ENCODE peak calls at places on chromosomes 3 and 15, in seven cellular contexts. One of them, this sample, is unnamed. For H3K4me1, the result is how much of the 10 kb centered on the place peaks cover.

GRCh38 chr3:3232251-3232650 is 52.8 kb upstream of the CRBN start:
- DNase-seq in neuronal stem cell: no peak
- DNase-seq in GM23248: no peak
- DNase-seq in IMR-90: no peak
- DNase-seq in mesenchymal stem cell: no peak
- DNase-seq in MM.1S: no peak
- DNase-seq in H1: no peak
- DNase-seq in this sample: no peak

GRCh38 chr15:83843511-83843910 is 189.6 kb downstream of the ADAMTSL3 start:
- DNase-seq in neuronal stem cell: no peak
- DNase-seq in GM23248: peak
- DNase-seq in IMR-90: peak
- DNase-seq in mesenchymal stem cell: no peak
- DNase-seq in MM.1S: no peak
- DNase-seq in H1: no peak
- DNase-seq in this sample: peak

GRCh38 chr3:66144792-66145733 is 75.7 kb upstream of the SLC25A26 start:
- DNase-seq in neuronal stem cell: no peak
- DNase-seq in GM23248: peak
- DNase-seq in IMR-90: peak
- DNase-seq in mesenchymal stem cell: peak
- DNase-seq in MM.1S: no peak
- DNase-seq in H1: no peak
- DNase-seq in this sample: peak

GRCh38 chr15:44137750-44138149 is 57.3 kb downstream of the FRMD5 start:
- DNase-seq in neuronal stem cell: no peak
- DNase-seq in GM23248: peak
- DNase-seq in IMR-90: peak
- DNase-seq in mesenchymal stem cell: no peak
- DNase-seq in MM.1S: no peak
- DNase-seq in H1: no peak
- DNase-seq in this sample: peak

GRCh38 chr3:46936733-46937250 is 39.8 kb downstream of the CCDC12 start:
- DNase-seq in neuronal stem cell: no peak
- DNase-seq in GM23248: peak
- DNase-seq in IMR-90: peak
- DNase-seq in mesenchymal stem cell: peak
- DNase-seq in MM.1S: no peak
- DNase-seq in H1: no peak
- DNase-seq in this sample: peak

GRCh38 chr3:171309906-171310359 is 150.3 kb downstream of the TNIK start:
- DNase-seq in neuronal stem cell: no peak
- DNase-seq in GM23248: peak
- DNase-seq in IMR-90: peak
- DNase-seq in mesenchymal stem cell: peak
- DNase-seq in MM.1S: no peak
- DNase-seq in H1: no peak
- DNase-seq in this sample: peak

GRCh38 chr3:47414161-47414564 is 33.3 kb downstream of the PTPN23 start:
- DNase-seq in neuronal stem cell: no peak
- DNase-seq in GM23248: no peak
- DNase-seq in IMR-90: no peak
- DNase-seq in mesenchymal stem cell: no peak
- DNase-seq in MM.1S: no peak
- DNase-seq in H1: no peak
- DNase-seq in this sample: no peak

GRCh38 chr3:152175576-152175883 is 93.2 kb upstream of the MBNL1 start:
- DNase-seq in neuronal stem cell: no peak
- DNase-seq in GM23248: peak
- DNase-seq in IMR-90: peak
- DNase-seq in mesenchymal stem cell: peak
- DNase-seq in MM.1S: no peak
- DNase-seq in H1: no peak
- DNase-seq in this sample: peak

GRCh38 chr3:193869221-193870201 is 266.4 kb upstream of the HES1 start:
- DNase-seq in neuronal stem cell: peak
- DNase-seq in GM23248: no peak
- DNase-seq in IMR-90: peak
- DNase-seq in mesenchymal stem cell: peak
- DNase-seq in MM.1S: no peak
- DNase-seq in H1: peak
- DNase-seq in this sample: peak

GRCh38 chr3:7672124-7672523 is 811.2 kb downstream of the GRM7 start:
- DNase-seq in neuronal stem cell: no peak
- DNase-seq in GM23248: no peak
- DNase-seq in IMR-90: no peak
- DNase-seq in mesenchymal stem cell: no peak
- DNase-seq in MM.1S: no peak
- DNase-seq in H1: no peak
- DNase-seq in this sample: no peak

GRCh38 chr15:95429345-95429744 is 901.2 kb upstream of the NR2F2 start:
- DNase-seq in neuronal stem cell: no peak
- DNase-seq in GM23248: no peak
- DNase-seq in IMR-90: peak
- DNase-seq in mesenchymal stem cell: peak
- DNase-seq in MM.1S: no peak
- DNase-seq in H1: no peak
- DNase-seq in this sample: no peak

GRCh38 chr15:59966262-59966661 is 37.8 kb upstream of the FOXB1 start:
- DNase-seq in neuronal stem cell: no peak
- DNase-seq in GM23248: no peak
- DNase-seq in IMR-90: no peak
- DNase-seq in mesenchymal stem cell: no peak
- DNase-seq in MM.1S: no peak
- DNase-seq in H1: no peak
- DNase-seq in this sample: no peak

GRCh38 chr15:35603298-35603697 is 57.3 kb upstream of the DPH6 start:
- DNase-seq in neuronal stem cell: no peak
- DNase-seq in GM23248: peak
- DNase-seq in IMR-90: peak
- DNase-seq in mesenchymal stem cell: peak
- DNase-seq in MM.1S: no peak
- DNase-seq in H1: no peak
- DNase-seq in this sample: peak

GRCh38 chr15:98067339-98067738 is 106.8 kb downstream of the ARRDC4 start:
- DNase-seq in neuronal stem cell: no peak
- DNase-seq in GM23248: peak
- DNase-seq in IMR-90: peak
- DNase-seq in mesenchymal stem cell: no peak
- DNase-seq in MM.1S: no peak
- DNase-seq in H1: no peak
- DNase-seq in this sample: no peak

GRCh38 chr3:176939022-176939817 is 258.1 kb downstream of the TBL1XR1 start:
- DNase-seq in neuronal stem cell: peak
- DNase-seq in GM23248: peak
- DNase-seq in IMR-90: peak
- DNase-seq in mesenchymal stem cell: peak
- DNase-seq in MM.1S: peak
- DNase-seq in H1: no peak
- DNase-seq in this sample: peak

GRCh38 chr3:145450018-145450682 is 710.8 kb downstream of the PLOD2 start:
- DNase-seq in neuronal stem cell: no peak
- DNase-seq in GM23248: no peak
- DNase-seq in IMR-90: no peak
- DNase-seq in mesenchymal stem cell: no peak
- DNase-seq in MM.1S: no peak
- DNase-seq in H1: no peak
- DNase-seq in this sample: no peak

GRCh38 chr3:149216195-149216869 is 5.3 kb downstream of the CP start:
- DNase-seq in neuronal stem cell: no peak
- DNase-seq in GM23248: peak
- DNase-seq in IMR-90: no peak
- DNase-seq in mesenchymal stem cell: peak
- DNase-seq in MM.1S: no peak
- DNase-seq in H1: no peak
- DNase-seq in this sample: peak

GRCh38 chr3:67646586-67647234 is 7.7 kb downstream of the SUCLG2 start:
- DNase-seq in neuronal stem cell: no peak
- DNase-seq in GM23248: no peak
- DNase-seq in IMR-90: peak
- DNase-seq in mesenchymal stem cell: peak
- DNase-seq in MM.1S: no peak
- DNase-seq in H1: no peak
- DNase-seq in this sample: peak

GRCh38 chr3:45795509-45795881 is 841 bp downstream of the SLC6A20 start:
- DNase-seq in neuronal stem cell: no peak
- DNase-seq in GM23248: peak
- DNase-seq in IMR-90: peak
- DNase-seq in mesenchymal stem cell: peak
- DNase-seq in MM.1S: no peak
- DNase-seq in H1: peak
- DNase-seq in this sample: peak

GRCh38 chr3:63387568-63387967 is 109.5 kb downstream of the SYNPR start:
- DNase-seq in neuronal stem cell: no peak
- DNase-seq in GM23248: peak
- DNase-seq in IMR-90: no peak
- DNase-seq in mesenchymal stem cell: peak
- DNase-seq in MM.1S: no peak
- DNase-seq in H1: no peak
- DNase-seq in this sample: peak

GRCh38 chr15:100200287-100200772 is 141.4 kb downstream of the ADAMTS17 start:
- DNase-seq in neuronal stem cell: no peak
- DNase-seq in GM23248: no peak
- DNase-seq in IMR-90: no peak
- DNase-seq in mesenchymal stem cell: no peak
- DNase-seq in MM.1S: no peak
- DNase-seq in H1: peak
- DNase-seq in this sample: no peak

GRCh38 chr3:56737001-56737400 is 53.9 kb upstream of the TASOR start:
- DNase-seq in neuronal stem cell: no peak
- DNase-seq in GM23248: no peak
- DNase-seq in IMR-90: no peak
- DNase-seq in mesenchymal stem cell: no peak
- DNase-seq in MM.1S: no peak
- DNase-seq in H1: no peak
- DNase-seq in this sample: no peak

GRCh38 chr3:177598110-177598833 is 401.0 kb upstream of the TBL1XR1 start:
- DNase-seq in neuronal stem cell: no peak
- DNase-seq in GM23248: no peak
- DNase-seq in IMR-90: no peak
- DNase-seq in mesenchymal stem cell: no peak
- DNase-seq in MM.1S: no peak
- DNase-seq in H1: no peak
- DNase-seq in this sample: peak

GRCh38 chr15:69914960-69915359 is 182.8 kb downstream of the TLE3 start:
- DNase-seq in neuronal stem cell: no peak
- DNase-seq in GM23248: no peak
- DNase-seq in IMR-90: no peak
- DNase-seq in mesenchymal stem cell: no peak
- DNase-seq in MM.1S: no peak
- DNase-seq in H1: no peak
- DNase-seq in this sample: no peak

GRCh38 chr15:55846108-55846707 is 103.3 kb upstream of the PRTG start:
- DNase-seq in neuronal stem cell: peak
- DNase-seq in GM23248: peak
- DNase-seq in IMR-90: peak
- DNase-seq in mesenchymal stem cell: peak
- DNase-seq in MM.1S: peak
- DNase-seq in H1: peak
- DNase-seq in this sample: peak

GRCh38 chr3:197171481-197172067 is 126.8 kb downstream of the DLG1 start:
- DNase-seq in neuronal stem cell: no peak
- DNase-seq in GM23248: peak
- DNase-seq in IMR-90: peak
- DNase-seq in mesenchymal stem cell: peak
- DNase-seq in MM.1S: no peak
- DNase-seq in H1: no peak
- DNase-seq in this sample: peak

GRCh38 chr3:120147072-120147871 is 53.0 kb upstream of the GSK3B start:
- DNase-seq in neuronal stem cell: no peak
- DNase-seq in GM23248: no peak
- DNase-seq in IMR-90: no peak
- DNase-seq in mesenchymal stem cell: no peak
- DNase-seq in MM.1S: peak
- DNase-seq in H1: no peak
- DNase-seq in this sample: no peak

GRCh38 chr3:36992806-36993325 is at the start of gene EPM2AIP1:
- DNase-seq in neuronal stem cell: no peak
- DNase-seq in GM23248: peak
- DNase-seq in IMR-90: no peak
- DNase-seq in mesenchymal stem cell: peak
- DNase-seq in MM.1S: no peak
- DNase-seq in H1: peak
- DNase-seq in this sample: no peak

GRCh38 chr3:27209595-27210264 is 159.5 kb downstream of the NEK10 start:
- DNase-seq in neuronal stem cell: no peak
- DNase-seq in GM23248: no peak
- DNase-seq in IMR-90: no peak
- DNase-seq in mesenchymal stem cell: no peak
- DNase-seq in MM.1S: peak
- DNase-seq in H1: no peak
- DNase-seq in this sample: no peak

GRCh38 chr3:140953028-140953960 is 11.7 kb downstream of the SLC25A36 start:
- DNase-seq in neuronal stem cell: no peak
- DNase-seq in GM23248: peak
- DNase-seq in IMR-90: peak
- DNase-seq in mesenchymal stem cell: peak
- DNase-seq in MM.1S: no peak
- DNase-seq in H1: no peak
- DNase-seq in this sample: peak
- H3K4me1 ChIP-seq in neuronal stem cell: under half
- H3K4me1 ChIP-seq in GM23248: under half
- H3K4me1 ChIP-seq in IMR-90: under half
- H3K4me1 ChIP-seq in mesenchymal stem cell: under half
- H3K4me1 ChIP-seq in MM.1S: under half
- H3K4me1 ChIP-seq in H1: under half
- H3K4me1 ChIP-seq in this sample: under half

GRCh38 chr3:71062037-71062919 is 521.2 kb downstream of the FOXP1 start:
- DNase-seq in neuronal stem cell: no peak
- DNase-seq in GM23248: peak
- DNase-seq in IMR-90: peak
- DNase-seq in mesenchymal stem cell: peak
- DNase-seq in MM.1S: no peak
- DNase-seq in H1: no peak
- DNase-seq in this sample: no peak
- H3K9ac ChIP-seq in neuronal stem cell: no peak
- H3K9ac ChIP-seq in GM23248: peak
- H3K9ac ChIP-seq in IMR-90: peak
- H3K9ac ChIP-seq in mesenchymal stem cell: peak
- H3K9ac ChIP-seq in MM.1S: peak
- H3K9ac ChIP-seq in H1: no peak
- H3K9ac ChIP-seq in this sample: peak

DNA sequence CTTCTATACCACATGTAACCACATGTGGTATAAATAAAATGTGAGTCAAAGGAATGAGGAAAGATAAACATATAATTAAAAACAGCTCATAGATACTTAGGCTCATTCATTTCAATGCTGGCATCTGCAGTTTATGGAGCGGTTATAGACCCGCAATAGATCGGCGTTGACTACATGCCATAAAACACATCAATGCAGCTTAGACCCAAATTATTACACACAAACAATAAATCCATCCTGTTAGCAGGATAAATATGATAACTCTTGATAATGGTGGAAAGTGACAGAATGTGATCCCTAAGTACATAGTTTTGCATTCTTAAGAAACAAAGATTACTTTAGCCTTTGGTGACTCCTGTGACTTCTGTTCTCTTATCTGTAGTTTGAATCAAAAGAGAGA is 143.8 kb downstream of the NR2F2 start:
- DNase-seq in neuronal stem cell: no peak
- DNase-seq in GM23248: peak
- DNase-seq in IMR-90: no peak
- DNase-seq in mesenchymal stem cell: no peak
- DNase-seq in MM.1S: no peak
- DNase-seq in H1: no peak
- DNase-seq in this sample: no peak
- H3K4me3 ChIP-seq in neuronal stem cell: no peak
- H3K4me3 ChIP-seq in GM23248: no peak
- H3K4me3 ChIP-seq in IMR-90: no peak
- H3K4me3 ChIP-seq in mesenchymal stem cell: no peak
- H3K4me3 ChIP-seq in MM.1S: no peak
- H3K4me3 ChIP-seq in H1: no peak
- H3K4me3 ChIP-seq in this sample: no peak

GRCh38 chr3:50156991-50157493 is 1.9 kb downstream of the SEMA3F start:
- DNase-seq in neuronal stem cell: no peak
- DNase-seq in GM23248: peak
- DNase-seq in IMR-90: peak
- DNase-seq in mesenchymal stem cell: peak
- DNase-seq in MM.1S: no peak
- DNase-seq in H1: peak
- DNase-seq in this sample: no peak
- H3K4me1 ChIP-seq in neuronal stem cell: under half
- H3K4me1 ChIP-seq in GM23248: under half
- H3K4me1 ChIP-seq in IMR-90: under half
- H3K4me1 ChIP-seq in mesenchymal stem cell: under half
- H3K4me1 ChIP-seq in MM.1S: under half
- H3K4me1 ChIP-seq in H1: under half
- H3K4me1 ChIP-seq in this sample: under half